ENCODE peak calls at places on chromosomes 12 and 14, in six cellular contexts. E, Y, G, Q, H and N are unnamed samples.

GRCh38 chr12:42742691-42743090 is 153.1 kb upstream of the PRICKLE1 start:
- DNase-seq in E (no peak), Y (no peak), G (no peak), Q (no peak), H (no peak), N (peak; percentile 17)

GRCh38 chr12:79566452-79566851 is 124.3 kb downstream of the PAWR start:
- DNase-seq in E (no peak), Y (no peak), G (peak; percentile 52), Q (peak; percentile 19), H (no peak), N (no peak)

GRCh38 chr12:102300824-102301461 is 103.3 kb upstream of the PMCH start:
- DNase-seq in E (peak; percentile 12), Y (no peak), G (peak; percentile 79), Q (peak; percentile 6), H (peak; percentile 41), N (peak; percentile 44)

GRCh38 chr14:64158608-64159007 is 135.6 kb downstream of the ESR2 start:
- DNase-seq in E (no peak), Y (no peak), G (no peak), Q (no peak), H (no peak), N (no peak)

GRCh38 chr12:76220980-76221379 is 127.2 kb downstream of the BBS10 start:
- DNase-seq in E (no peak), Y (no peak), G (no peak), Q (no peak), H (no peak), N (no peak)

GRCh38 chr12:42213954-42214426 is 24.1 kb downstream of the YAF2 start:
- DNase-seq in E (no peak), Y (peak; percentile 22), G (peak; percentile 57), Q (peak; percentile 31), H (no peak), N (peak; percentile 48)

GRCh38 chr12:27922591-27923139 is 49.9 kb downstream of the PTHLH start:
- DNase-seq in E (no peak), Y (peak; percentile 93), G (peak; percentile 9), Q (peak; percentile 64), H (no peak), N (peak; percentile 74)

GRCh38 chr12:109724321-109724892 is 10.8 kb downstream of the FAM222A start:
- DNase-seq in E (no peak), Y (no peak), G (no peak), Q (no peak), H (no peak), N (no peak)

GRCh38 chr12:95532851-95533250 is 18.4 kb downstream of the USP44 start:
- DNase-seq in E (no peak), Y (no peak), G (no peak), Q (peak; percentile 45), H (peak; percentile 7), N (peak; percentile 58)

GRCh38 chr14:64725360-64725815 is 21.2 kb downstream of the PLEKHG3 start:
- DNase-seq in E (no peak), Y (no peak), G (no peak), Q (no peak), H (no peak), N (no peak)

GRCh38 chr12:3078086-3078820 is 1.1 kb downstream of the TSPAN9 start:
- DNase-seq in E (peak; percentile 38), Y (no peak), G (no peak), Q (no peak), H (no peak), N (no peak)

GRCh38 chr12:79688376-79689040 is 2.3 kb downstream of the PAWR start:
- DNase-seq in E (no peak), Y (no peak), G (no peak), Q (peak; percentile 64), H (no peak), N (peak; percentile 30)

GRCh38 chr14:36579001-36579555 is 3.3 kb downstream of the NKX2-8 start:
- DNase-seq in E (no peak), Y (no peak), G (no peak), Q (no peak), H (no peak), N (no peak)

GRCh38 chr12:123063535-123063934 is 83.1 kb downstream of the ARL6IP4 start:
- DNase-seq in E (peak; percentile 38), Y (no peak), G (peak; percentile 38), Q (peak; percentile 39), H (no peak), N (no peak)

GRCh38 chr14:47262801-47263200 is 412.6 kb downstream of the MDGA2 start:
- DNase-seq in E (no peak), Y (peak; percentile 22), G (no peak), Q (no peak), H (no peak), N (no peak)

GRCh38 chr14:69671365-69672050 is 60.1 kb downstream of the SUSD6 start:
- DNase-seq in E (no peak), Y (no peak), G (no peak), Q (no peak), H (no peak), N (no peak)

GRCh38 chr14:55071870-55072640 is 20.6 kb downstream of the MAPK1IP1L start:
- DNase-seq in E (no peak), Y (peak; percentile 86), G (peak; percentile 62), Q (peak; percentile 74), H (no peak), N (peak; percentile 93)

GRCh38 chr14:75250800-75251199 is 27.8 kb upstream of the FOS start:
- DNase-seq in E (no peak), Y (no peak), G (no peak), Q (no peak), H (no peak), N (no peak)

GRCh38 chr14:75249958-75250336 is 28.7 kb upstream of the FOS start:
- DNase-seq in E (no peak), Y (no peak), G (peak; percentile 54), Q (no peak), H (no peak), N (no peak)

GRCh38 chr14:75247286-75247922 is 31.2 kb upstream of the FOS start:
- DNase-seq in E (no peak), Y (no peak), G (no peak), Q (no peak), H (no peak), N (no peak)

GRCh38 chr14:75247939-75248338 is 30.7 kb upstream of the FOS start:
- DNase-seq in E (no peak), Y (no peak), G (no peak), Q (no peak), H (no peak), N (no peak)

GRCh38 chr14:75249251-75249957 is 29.2 kb upstream of the FOS start:
- DNase-seq in E (no peak), Y (no peak), G (no peak), Q (no peak), H (no peak), N (no peak)
- H3K4me3 ChIP-seq in E (no peak overlapping the region), Y (no peak overlapping the region), G (no peak overlapping the region), Q (no peak overlapping the region), H (no peak overlapping the region), N (no peak overlapping the region)

DNA sequence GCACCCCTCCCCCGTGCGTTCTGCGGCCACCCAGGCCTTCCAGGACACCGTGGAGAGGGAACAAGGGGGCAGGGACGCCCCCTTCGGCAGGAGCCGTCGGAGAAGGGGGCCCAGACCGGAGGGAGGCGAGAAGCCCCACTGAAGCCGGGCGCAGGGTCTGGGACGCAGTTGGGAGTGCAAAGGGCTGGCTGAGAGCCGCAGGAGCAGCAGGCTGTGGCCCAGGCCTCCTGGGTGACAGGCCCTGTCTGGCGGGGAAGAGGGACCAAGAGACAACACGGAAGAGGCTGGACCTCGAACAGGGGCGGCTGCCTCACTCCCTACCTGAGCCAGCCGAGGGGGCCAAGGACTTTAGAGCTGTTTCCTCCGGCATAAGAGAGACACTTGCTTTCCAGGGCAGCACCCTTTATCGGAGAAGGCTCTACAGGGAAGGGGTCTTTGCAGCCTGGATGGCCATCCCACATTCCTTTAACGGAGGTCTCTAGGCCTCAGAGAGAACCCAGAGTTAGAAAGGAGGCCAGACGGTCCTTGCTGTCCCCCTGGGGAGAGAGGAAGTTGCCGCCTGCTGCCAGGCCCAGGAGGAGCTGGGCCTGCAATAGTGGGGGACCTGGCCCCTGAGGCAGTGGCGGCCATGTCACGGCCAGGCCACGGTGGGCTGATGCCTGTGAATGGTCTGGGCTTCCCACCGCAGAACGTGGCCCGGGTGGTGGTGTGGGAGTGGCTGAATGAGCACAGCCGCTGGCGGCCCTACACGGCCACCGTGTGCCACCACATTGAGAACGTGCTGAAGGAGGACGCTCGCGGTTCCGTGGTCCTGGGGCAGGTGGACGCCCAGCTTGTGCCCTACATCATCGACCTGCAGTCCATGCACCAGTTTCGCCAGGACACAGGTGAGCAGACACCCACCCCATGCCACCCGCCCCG is 1.3 kb downstream of the DTX1 start:
- DNase-seq in E (no peak), Y (no peak), G (no peak), Q (no peak), H (no peak), N (no peak)
- H3K4me3 ChIP-seq in E (peak overlapping the region; percentile 56), Y (no peak overlapping the region), G (no peak overlapping the region), Q (peak overlapping the region; percentile 69), H (no peak overlapping the region), N (no peak overlapping the region)

GRCh38 chr12:57238854-57239554 is 9.5 kb downstream of the SHMT2 start:
- DNase-seq in E (peak; percentile 88), Y (peak; percentile 86), G (peak; percentile 91), Q (peak; percentile 95), H (no peak), N (peak; percentile 88)
- H3K4me3 ChIP-seq in E (peak overlapping the region; percentile 55), Y (peak overlapping the region; percentile 61), G (peak overlapping the region; percentile 76), Q (peak overlapping the region; percentile 81), H (peak overlapping the region; percentile 57), N (peak overlapping the region; percentile 86)

GRCh38 chr14:20436363-20436755 is 393 bp upstream of the KLHL33 start:
- DNase-seq in E (no peak), Y (peak; percentile 54), G (no peak), Q (peak; percentile 64), H (no peak), N (peak; percentile 77)

GRCh38 chr14:20441466-20441865 is 5.5 kb upstream of the KLHL33 start:
- DNase-seq in E (no peak), Y (no peak), G (no peak), Q (no peak), H (no peak), N (no peak)

GRCh38 chr14:20440882-20441281 is 4.9 kb upstream of the KLHL33 start:
- DNase-seq in E (no peak), Y (no peak), G (no peak), Q (no peak), H (no peak), N (no peak)

GRCh38 chr14:20440465-20440864 is 4.5 kb upstream of the KLHL33 start:
- DNase-seq in E (no peak), Y (no peak), G (no peak), Q (no peak), H (no peak), N (no peak)

GRCh38 chr14:20438664-20439063 is 2.7 kb upstream of the KLHL33 start:
- DNase-seq in E (no peak), Y (no peak), G (no peak), Q (no peak), H (no peak), N (no peak)
- H3K4me3 ChIP-seq in E (no peak overlapping the region), Y (no peak overlapping the region), G (no peak overlapping the region), Q (no peak overlapping the region), H (no peak overlapping the region), N (no peak overlapping the region)

DNA sequence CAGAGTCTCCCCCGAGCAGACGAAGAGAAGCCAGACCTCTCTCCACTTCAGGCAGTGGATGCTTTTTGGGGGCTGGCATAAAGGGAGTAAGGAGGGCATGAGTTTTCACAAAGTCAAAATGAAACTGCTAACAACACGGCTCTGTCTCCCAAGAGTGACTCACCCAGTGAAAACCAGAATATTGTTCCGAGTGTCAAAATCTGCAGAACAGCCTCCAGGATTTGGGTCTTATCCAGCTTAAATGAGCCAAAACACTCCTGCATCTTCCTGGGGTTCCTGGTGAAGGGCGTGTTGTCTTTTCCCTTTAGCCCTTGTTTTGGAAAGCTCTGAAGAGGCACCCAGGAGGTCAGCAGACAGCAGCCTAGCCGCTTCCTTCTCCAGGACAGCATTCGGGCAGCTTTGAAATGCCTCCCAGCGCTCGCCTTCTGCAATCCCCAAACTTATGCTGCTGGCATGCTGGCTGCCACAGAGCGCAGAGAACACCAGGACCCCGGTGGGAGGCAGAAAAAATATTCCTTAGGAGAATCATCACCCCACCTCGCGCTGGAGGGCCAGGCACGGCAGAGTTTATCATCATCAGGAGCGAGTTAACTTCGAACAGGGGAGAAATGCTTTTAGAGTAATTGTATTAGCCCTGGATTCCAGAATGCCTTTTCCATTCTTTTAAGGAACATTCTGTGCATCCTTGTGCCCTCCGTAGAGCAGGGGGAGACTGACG is 117.7 kb upstream of the NCOR2 start:
- DNase-seq in E (peak; percentile 43), Y (peak; percentile 64), G (peak; percentile 89), Q (peak; percentile 76), H (peak; percentile 39), N (peak; percentile 77)
- H3K4me3 ChIP-seq in E (no peak overlapping the region), Y (peak overlapping the region; percentile 20), G (peak overlapping the region; percentile 22), Q (peak overlapping the region; percentile 65), H (peak overlapping the region; percentile 28), N (peak overlapping the region; percentile 50)